ENCODE peak calls at places on chromosomes 6 and 20, in four cellular contexts. B, C, T and I are unnamed samples.

GRCh38 chr6:75278474-75279077 is 6.0 kb downstream of the TMEM30A start:
- DNase-seq in B (no peak), C (no peak), T (no peak), I (no peak)

GRCh38 chr20:58389968-58390658 is 1.1 kb downstream of the VAPB start:
- DNase-seq in B (no peak), C (no peak), T (no peak), I (no peak)

GRCh38 chr20:35699127-35699913 is at the start of the genes NFS1 and ROMO1:
- DNase-seq in B (peak; percentile 69), C (peak; percentile 89), T (peak; percentile 88), I (peak; percentile 80)

GRCh38 chr20:5003626-5004025 is 2.3 kb upstream of the SLC23A2 start:
- DNase-seq in B (no peak), C (no peak), T (no peak), I (no peak)

GRCh38 chr20:56625837-56626236 is 3.3 kb upstream of the TFAP2C start:
- DNase-seq in B (no peak), C (no peak), T (no peak), I (no peak)

GRCh38 chr20:57392512-57393271 is 1.5 kb downstream of the RBM38 start:
- DNase-seq in B (peak; percentile 62), C (no peak), T (peak; percentile 75), I (peak; percentile 65)

GRCh38 chr6:134880487-134881190 is 69.3 kb downstream of the ALDH8A1 start:
- DNase-seq in B (no peak), C (no peak), T (no peak), I (no peak)

GRCh38 chr6:162313922-162314660 is 413.5 kb downstream of the PRKN start:
- DNase-seq in B (no peak), C (no peak), T (no peak), I (no peak)

GRCh38 chr6:129860901-129861665 is at the start of gene TMEM244:
- DNase-seq in B (no peak), C (peak; percentile 75), T (no peak), I (no peak)

GRCh38 chr20:50982372-50982771 is 23.8 kb downstream of the MOCS3 start:
- DNase-seq in B (no peak), C (no peak), T (no peak), I (no peak)

DNA sequence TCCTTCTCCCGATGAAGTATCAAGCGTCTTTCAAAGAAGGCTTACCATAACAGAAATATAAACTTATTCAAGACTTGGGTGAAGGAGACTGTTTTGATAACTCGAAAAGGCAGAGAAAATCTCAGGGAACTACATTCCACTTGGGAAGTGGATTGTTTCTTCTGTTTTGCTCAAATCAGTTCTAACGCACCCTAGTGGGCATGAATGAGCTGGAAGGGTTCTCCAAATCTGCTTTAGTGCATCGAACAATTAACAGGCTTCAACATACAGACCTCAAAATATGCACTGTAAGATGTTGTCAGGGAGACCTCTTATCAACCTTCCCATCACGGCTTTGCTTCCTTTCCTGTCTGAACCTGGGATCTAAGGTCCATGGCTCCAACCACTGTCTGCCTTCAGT is 392.5 kb downstream of the CD83 start:
- DNase-seq in B (no peak), C (no peak), T (no peak), I (no peak)
- TF ChIP-seq CTCF in B (no peak), C (peak; percentile 40), T (no peak), I (no peak)

GRCh38 chr20:31699801-31700728 is 22.6 kb downstream of the BCL2L1 start:
- DNase-seq in B (no peak), C (no peak), T (no peak), I (no peak)

GRCh38 chr20:31700747-31701146 is 21.9 kb downstream of the BCL2L1 start:
- DNase-seq in B (no peak), C (no peak), T (no peak), I (no peak)

GRCh38 chr20:31698803-31699718 is 23.6 kb downstream of the BCL2L1 start:
- DNase-seq in B (peak; percentile 83), C (peak; percentile 33), T (peak; percentile 70), I (peak; percentile 79)

GRCh38 chr20:31695849-31696804 is 26.5 kb downstream of the BCL2L1 start:
- DNase-seq in B (no peak), C (no peak), T (no peak), I (peak; percentile 89)

DNA sequence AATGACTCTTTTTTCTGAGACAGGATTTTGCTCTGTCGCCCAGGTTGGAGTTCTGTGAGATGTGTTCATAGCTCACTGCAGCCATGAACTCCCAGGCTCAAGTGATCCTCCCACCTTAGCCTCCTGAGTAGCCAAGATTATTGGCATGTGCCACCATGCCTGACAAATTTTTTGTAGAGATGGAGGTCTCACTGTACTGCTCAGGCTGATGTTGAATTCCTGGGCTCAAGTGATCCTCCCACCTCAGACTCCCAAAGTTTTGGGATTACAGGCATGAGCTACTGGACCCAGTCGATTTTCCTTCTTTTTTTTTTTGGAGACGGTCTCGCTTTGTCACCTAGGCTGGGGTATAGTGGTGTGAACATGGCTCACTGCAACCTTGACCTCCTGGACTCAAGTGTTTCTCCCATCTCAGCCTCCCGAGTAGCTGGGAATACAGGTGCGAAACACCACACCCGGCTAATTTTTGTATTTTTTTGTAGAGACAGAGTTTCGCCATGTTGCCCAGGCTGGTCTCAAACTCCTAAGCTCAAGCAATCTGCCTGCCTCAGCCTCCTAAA is 24.3 kb downstream of the BCL2L1 start:
- DNase-seq in B (no peak), C (no peak), T (no peak), I (no peak)
- H3K27ac ChIP-seq in B (peak overlapping the region; percentile 86), C (peak overlapping the region; percentile 74), T (peak overlapping the region; percentile 83), I (peak overlapping the region; percentile 73)

GRCh38 chr6:12223383-12223782 is 66.8 kb upstream of the EDN1 start:
- DNase-seq in B (no peak), C (no peak), T (no peak), I (no peak)
- H3K4me3 ChIP-seq in B (no peak overlapping the region), C (no peak overlapping the region), T (no peak overlapping the region), I (no peak overlapping the region)

GRCh38 chr20:44475372-44475693 is 341 bp upstream of the TTPAL start:
- DNase-seq in B (no peak), C (no peak), T (no peak), I (no peak)

GRCh38 chr20:44479643-44480042 is 4.0 kb downstream of the TTPAL start:
- DNase-seq in B (no peak), C (no peak), T (no peak), I (no peak)

GRCh38 chr20:44478188-44478587 is 2.5 kb downstream of the TTPAL start:
- DNase-seq in B (no peak), C (no peak), T (no peak), I (no peak)

GRCh38 chr20:44477151-44477550 is 1.5 kb downstream of the TTPAL start:
- DNase-seq in B (no peak), C (no peak), T (no peak), I (no peak)

GRCh38 chr20:44475694-44476560 is at the start of gene TTPAL:
- DNase-seq in B (peak; percentile 77), C (peak; percentile 83), T (peak; percentile 89), I (peak; percentile 89)
- TF ChIP-seq CTCF in B (peak; percentile 31), C (peak; percentile 22), T (no peak), I (peak; percentile 71)

GRCh38 chr6:136783495-136784270 is 8.6 kb downstream of the MAP3K5 start:
- DNase-seq in B (no peak), C (no peak), T (peak; percentile 43), I (no peak)

GRCh38 chr6:136783021-136783420 is 9.3 kb downstream of the MAP3K5 start:
- DNase-seq in B (no peak), C (no peak), T (no peak), I (no peak)

GRCh38 chr6:136779682-136780081 is 12.6 kb downstream of the MAP3K5 start:
- DNase-seq in B (no peak), C (no peak), T (no peak), I (no peak)

GRCh38 chr6:136782021-136782770 is 10.1 kb downstream of the MAP3K5 start:
- DNase-seq in B (no peak), C (no peak), T (no peak), I (no peak)

GRCh38 chr6:136780972-136781371 is 11.3 kb downstream of the MAP3K5 start:
- DNase-seq in B (no peak), C (no peak), T (no peak), I (no peak)
- H3K27ac ChIP-seq in B (no peak overlapping the region), C (no peak overlapping the region), T (no peak overlapping the region), I (no peak overlapping the region)